ENCODE peak calls at places on chromosomes 1 and 21, in five cellular contexts. P is mammary epithelial cell, H is cardiac muscle cell, W is fibroblast of the aortic adventitia, U is colonic mucosa. X is an unnamed sample.

GRCh38 chr1:156310962-156311361 is 11.9 kb upstream of the VHLL start:
- DNase-seq in P (no peak), H (peak), W (peak), U (no peak), X (peak)

GRCh38 chr1:93681549-93682412 is at the start of gene BCAR3:
- DNase-seq in P (peak), H (peak), W (peak), U (peak), X (peak)

GRCh38 chr1:7172804-7173203 is 387.6 kb downstream of the CAMTA1 start:
- DNase-seq in P (no peak), H (no peak), W (no peak), U (no peak), X (no peak)

GRCh38 chr1:84298688-84299535 is 2.6 kb upstream of the SAMD13 start:
- DNase-seq in P (peak), H (peak), W (peak), U (peak), X (peak)

GRCh38 chr1:62247391-62248168 is 52.9 kb downstream of the L1TD1 start:
- DNase-seq in P (no peak), H (no peak), W (no peak), U (no peak), X (no peak)

GRCh38 chr1:92168657-92169056 is 49.1 kb upstream of the C1orf146 start:
- DNase-seq in P (no peak), H (no peak), W (no peak), U (no peak), X (no peak)

GRCh38 chr1:161307230-161307768 is 2.5 kb downstream of the MPZ start:
- DNase-seq in P (no peak), H (peak), W (peak), U (no peak), X (peak)

GRCh38 chr1:151981178-151981525 is 12.5 kb downstream of the S100A10 start:
- DNase-seq in P (no peak), H (peak), W (peak), U (no peak), X (no peak)

GRCh38 chr1:236282159-236282716 is 480 bp upstream of the ERO1B start:
- DNase-seq in P (no peak), H (no peak), W (no peak), U (no peak), X (no peak)

GRCh38 chr1:25774921-25775774 is 24.8 kb upstream of the SELENON start:
- DNase-seq in P (no peak), H (no peak), W (no peak), U (no peak), X (no peak)

GRCh38 chr1:186753241-186753640 is 73.0 kb upstream of the PTGS2 start:
- DNase-seq in P (peak), H (no peak), W (no peak), U (no peak), X (no peak)

GRCh38 chr1:61457526-61457925 is 267.4 kb downstream of the TM2D1 start:
- DNase-seq in P (no peak), H (no peak), W (no peak), U (no peak), X (no peak)

GRCh38 chr1:245621589-245621988 is 466.8 kb downstream of the KIF26B start:
- DNase-seq in P (peak), H (no peak), W (no peak), U (no peak), X (no peak)

GRCh38 chr21:26843912-26844257 is 1.3 kb downstream of the ADAMTS1 start:
- DNase-seq in P (peak), H (peak), W (peak), U (no peak), X (peak)

GRCh38 chr1:229408458-229409037 is 25.3 kb downstream of the ACTA1 start:
- DNase-seq in P (no peak), H (peak), W (no peak), U (no peak), X (no peak)

GRCh38 chr1:234954613-234955012 is 174.0 kb downstream of the TOMM20 start:
- DNase-seq in P (no peak), H (no peak), W (no peak), U (peak), X (no peak)

GRCh38 chr1:32241011-32241763 is 5.8 kb upstream of the FAM167B start:
- DNase-seq in P (no peak), H (peak), W (peak), U (peak), X (peak)
- TF ChIP-seq CTCF in P (peak), H (no peak), W (peak), U (no peak), X (peak)

GRCh38 chr21:34807146-34807880 is 138.5 kb downstream of the CLIC6 start:
- DNase-seq in P (peak), H (peak), W (peak), U (no peak), X (peak)
- H3K4me3 ChIP-seq in P (no peak), H (no peak), W (no peak), U (no peak), X (no peak)

DNA sequence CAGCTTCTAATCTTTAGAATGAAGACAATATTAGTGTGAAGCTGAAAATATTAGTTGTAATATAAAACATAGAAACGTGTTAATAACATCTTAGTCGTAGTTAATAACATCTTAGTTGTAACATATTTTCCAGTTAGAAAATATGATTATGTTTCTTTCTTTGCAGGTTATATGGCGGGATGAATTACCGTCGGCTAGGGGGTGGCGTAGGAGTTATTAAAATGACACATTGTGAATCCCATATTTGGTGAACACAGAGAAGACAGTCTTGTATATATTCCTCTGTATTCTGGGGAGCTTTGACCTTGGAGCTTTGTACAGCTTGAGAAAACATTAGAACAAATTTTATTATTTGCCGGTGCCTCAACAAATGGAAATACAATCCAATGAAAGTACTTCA is 39.5 kb upstream of the DARS2 start:
- DNase-seq in P (no peak), H (no peak), W (no peak), U (no peak), X (no peak)
- TF ChIP-seq CTCF in P (no peak), H (no peak), W (no peak), U (no peak), X (no peak)

DNA sequence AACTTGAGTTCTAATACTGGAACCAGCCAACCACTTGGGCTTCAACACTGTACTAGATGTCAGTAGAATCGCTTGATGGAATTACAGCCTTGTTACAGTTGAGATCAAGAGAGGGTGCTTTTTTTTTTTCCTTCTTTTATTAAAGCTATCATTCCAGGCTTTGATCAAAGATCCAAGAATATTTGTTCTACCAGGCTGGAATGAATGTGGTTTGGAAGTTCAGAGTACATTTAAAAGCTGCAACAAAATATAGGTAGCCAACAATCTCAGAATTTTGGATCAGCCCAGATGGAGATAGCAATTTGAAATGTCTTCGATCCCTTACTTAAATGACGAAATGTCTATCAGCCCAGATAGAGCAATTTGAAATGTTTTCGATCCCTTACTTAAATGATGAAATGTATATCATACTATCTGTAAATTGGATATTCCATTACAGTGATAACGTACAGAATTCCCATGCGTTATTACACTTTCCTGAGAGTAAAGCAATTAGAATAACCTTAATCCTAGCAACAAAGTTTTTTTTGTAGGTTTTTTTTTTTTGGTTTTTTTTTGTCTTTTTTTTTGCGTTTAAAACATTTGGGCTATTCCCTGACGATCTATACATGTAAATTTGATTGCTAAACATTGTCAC is 3.6 kb downstream of the ZNF281 start:
- DNase-seq in P (no peak), H (no peak), W (no peak), U (no peak), X (no peak)
- H3K4me3 ChIP-seq in P (no peak), H (peak), W (no peak), U (no peak), X (no peak)

GRCh38 chr1:199033709-199034108 is 394.9 kb downstream of the PTPRC start:
- DNase-seq in P (no peak), H (no peak), W (no peak), U (no peak), X (no peak)

GRCh38 chr1:199029855-199030254 is 391.0 kb downstream of the PTPRC start:
- DNase-seq in P (peak), H (peak), W (peak), U (no peak), X (peak)

DNA sequence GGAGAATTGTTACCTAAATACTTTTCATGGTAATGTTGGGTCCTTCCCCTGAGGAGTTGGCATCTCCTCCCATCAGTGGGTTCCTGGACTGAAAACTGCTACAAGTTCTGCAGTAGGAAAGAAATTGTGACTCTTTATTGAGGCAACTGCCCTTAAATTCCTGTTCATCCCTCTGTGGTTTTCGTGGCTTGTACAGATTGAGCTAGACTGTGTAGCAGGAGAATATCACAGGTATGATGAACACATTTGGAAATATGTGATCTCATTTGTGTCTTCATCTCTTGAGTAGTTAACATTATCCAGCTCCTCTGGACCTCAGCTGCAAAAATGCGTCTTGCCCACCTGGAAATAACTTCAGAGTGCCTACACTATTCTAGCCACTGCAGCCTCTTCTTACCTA is 390.6 kb downstream of the PTPRC start:
- DNase-seq in P (peak), H (peak), W (peak), U (no peak), X (peak)
- TF ChIP-seq CTCF in P (no peak), H (no peak), W (no peak), U (no peak), X (no peak)